ENCODE peak calls at places on chromosomes 6 and 20, in four cellular contexts. One of them, this sample, is unnamed.

GRCh38 chr6:2794171-2794730 is 29.1 kb downstream of the WRNIP1 start:
- DNase-seq in AG08396: no peak
- DNase-seq in heart left ventricle: no peak
- DNase-seq in spleen: no peak
- DNase-seq in this sample: no peak

GRCh38 chr20:57708694-57709673 is 831 bp downstream of the PMEPA1 start:
- DNase-seq in heart left ventricle: no peak
- DNase-seq in spleen: peak
- DNase-seq in AG08396: peak
- DNase-seq in this sample: no peak

GRCh38 chr20:38791291-38791690 is 14.2 kb upstream of the PPP1R16B start:
- DNase-seq in spleen: no peak
- DNase-seq in heart left ventricle: no peak
- DNase-seq in AG08396: no peak
- DNase-seq in this sample: no peak

GRCh38 chr6:139943391-139943790 is 568.9 kb upstream of the CITED2 start:
- DNase-seq in AG08396: peak
- DNase-seq in spleen: no peak
- DNase-seq in heart left ventricle: no peak
- DNase-seq in this sample: no peak

GRCh38 chr20:46226602-46227001 is 81.7 kb downstream of the CDH22 start:
- DNase-seq in AG08396: peak
- DNase-seq in spleen: no peak
- DNase-seq in heart left ventricle: no peak
- DNase-seq in this sample: no peak

GRCh38 chr6:43213431-43213830 is 15.8 kb downstream of the DNPH1 start:
- DNase-seq in spleen: no peak
- DNase-seq in AG08396: no peak
- DNase-seq in heart left ventricle: no peak
- DNase-seq in this sample: no peak

GRCh38 chr6:31118178-31118577 is 2.1 kb downstream of the CDSN start:
- DNase-seq in heart left ventricle: peak
- DNase-seq in spleen: peak
- DNase-seq in AG08396: no peak
- DNase-seq in this sample: no peak

GRCh38 chr20:41086402-41087324 is 50.7 kb upstream of the PLCG1 start:
- DNase-seq in AG08396: no peak
- DNase-seq in heart left ventricle: no peak
- DNase-seq in spleen: no peak
- DNase-seq in this sample: peak

GRCh38 chr6:112227992-112228391 is 26.4 kb downstream of the LAMA4 start:
- DNase-seq in spleen: no peak
- DNase-seq in AG08396: no peak
- DNase-seq in heart left ventricle: no peak
- DNase-seq in this sample: no peak

GRCh38 chr20:20411841-20412240 is 43.9 kb downstream of the INSM1 start:
- DNase-seq in spleen: no peak
- DNase-seq in AG08396: no peak
- DNase-seq in heart left ventricle: no peak
- DNase-seq in this sample: no peak

GRCh38 chr6:88165087-88165876 is 865 bp downstream of the CNR1 start:
- DNase-seq in AG08396: no peak
- DNase-seq in spleen: no peak
- DNase-seq in heart left ventricle: no peak
- DNase-seq in this sample: no peak

GRCh38 chr6:6386010-6386409 is 65.5 kb upstream of the F13A1 start:
- DNase-seq in heart left ventricle: no peak
- DNase-seq in spleen: no peak
- DNase-seq in AG08396: no peak
- DNase-seq in this sample: no peak

GRCh38 chr6:36514554-36515456 is 32.5 kb downstream of the STK38 start:
- DNase-seq in AG08396: no peak
- DNase-seq in spleen: no peak
- DNase-seq in heart left ventricle: no peak
- DNase-seq in this sample: no peak

GRCh38 chr20:45061244-45061643 is 39.7 kb downstream of the KCNS1 start:
- DNase-seq in AG08396: peak
- DNase-seq in spleen: no peak
- DNase-seq in heart left ventricle: no peak
- DNase-seq in this sample: no peak